ENCODE peak calls at places on chromosomes 5 and 9, in eight cellular contexts. I, C, W, U, V, R, A and Y are unnamed samples.

GRCh38 chr5:10913846-10914245 is 152.8 kb upstream of the DAP start:
- DNase-seq in I (no peak), C (no peak), W (peak), U (no peak), V (peak), R (no peak), A (no peak), Y (no peak)

GRCh38 chr5:151707566-151707965 is 20.9 kb upstream of the SPARC start:
- DNase-seq in I (no peak), C (no peak), W (no peak), U (no peak), V (no peak), R (no peak), A (no peak), Y (no peak)

GRCh38 chr5:17882760-17883488 is 248.7 kb downstream of the TAF11L14 start:
- DNase-seq in I (no peak), C (no peak), W (no peak), U (no peak), V (peak), R (no peak), A (no peak), Y (no peak)

GRCh38 chr9:133166392-133166791 is 2.7 kb upstream of the GBGT1 start:
- DNase-seq in I (no peak), C (no peak), W (no peak), U (no peak), V (no peak), R (no peak), A (peak), Y (peak)

GRCh38 chr5:173627860-173628392 is 11.5 kb upstream of the BOD1 start:
- DNase-seq in I (no peak), C (no peak), W (no peak), U (no peak), V (no peak), R (no peak), A (no peak), Y (no peak)

GRCh38 chr5:102832445-102832844 is 77.3 kb downstream of the PAM start:
- DNase-seq in I (no peak), C (no peak), W (no peak), U (no peak), V (no peak), R (no peak), A (no peak), Y (no peak)

GRCh38 chr9:98248737-98249474 is 6.5 kb downstream of the TBC1D2 start:
- DNase-seq in I (no peak), C (no peak), W (peak), U (peak), V (no peak), R (peak), A (peak), Y (no peak)

GRCh38 chr5:131763968-131764367 is 32.8 kb downstream of the FNIP1 start:
- DNase-seq in I (no peak), C (no peak), W (no peak), U (no peak), V (no peak), R (no peak), A (no peak), Y (no peak)

GRCh38 chr9:109912082-109912581 is 132.1 kb downstream of the PALM2AKAP2 start:
- DNase-seq in I (no peak), C (no peak), W (peak), U (no peak), V (no peak), R (no peak), A (no peak), Y (no peak)

GRCh38 chr5:16531063-16531667 is 65.6 kb upstream of the ZNF622 start:
- DNase-seq in I (no peak), C (no peak), W (no peak), U (no peak), V (no peak), R (no peak), A (no peak), Y (no peak)

GRCh38 chr5:31726952-31727351 is 88.0 kb downstream of the PDZD2 start:
- DNase-seq in I (no peak), C (no peak), W (no peak), U (no peak), V (no peak), R (no peak), A (no peak), Y (no peak)

GRCh38 chr9:78893758-78894157 is 596.8 kb downstream of the PSAT1 start:
- DNase-seq in I (no peak), C (no peak), W (no peak), U (no peak), V (no peak), R (no peak), A (no peak), Y (no peak)

GRCh38 chr5:140351609-140352334 is 5.4 kb upstream of the HBEGF start:
- DNase-seq in I (no peak), C (peak), W (no peak), U (peak), V (peak), R (no peak), A (no peak), Y (peak)

GRCh38 chr5:135210286-135211055 is 176.4 kb upstream of the PITX1 start:
- DNase-seq in I (no peak), C (no peak), W (no peak), U (peak), V (no peak), R (no peak), A (no peak), Y (no peak)

GRCh38 chr5:108548684-108549596 is 167.0 kb upstream of the FBXL17 start:
- DNase-seq in I (no peak), C (no peak), W (no peak), U (no peak), V (no peak), R (no peak), A (no peak), Y (no peak)

GRCh38 chr5:140875085-140876065 is at the start of gene PCDHA12:
- DNase-seq in I (no peak), C (no peak), W (no peak), U (no peak), V (peak), R (no peak), A (no peak), Y (no peak)

GRCh38 chr5:158770506-158770905 is 329.2 kb downstream of the EBF1 start:
- DNase-seq in I (no peak), C (no peak), W (no peak), U (no peak), V (peak), R (no peak), A (no peak), Y (no peak)

GRCh38 chr9:6715755-6716643 is 41.8 kb upstream of the KDM4C start:
- DNase-seq in I (peak), C (no peak), W (no peak), U (peak), V (no peak), R (no peak), A (peak), Y (no peak)

GRCh38 chr5:151101151-151101550 is 20.3 kb upstream of the TNIP1 start:
- DNase-seq in I (no peak), C (no peak), W (no peak), U (no peak), V (no peak), R (no peak), A (no peak), Y (no peak)

GRCh38 chr5:41878173-41878572 is 7.9 kb upstream of the OXCT1 start:
- DNase-seq in I (no peak), C (no peak), W (no peak), U (no peak), V (no peak), R (no peak), A (no peak), Y (no peak)

GRCh38 chr5:146667633-146668032 is 151.6 kb upstream of the GPR151 start:
- DNase-seq in I (no peak), C (no peak), W (no peak), U (no peak), V (no peak), R (no peak), A (no peak), Y (no peak)

GRCh38 chr5:174995827-174996226 is 271.4 kb downstream of the MSX2 start:
- DNase-seq in I (no peak), C (no peak), W (no peak), U (no peak), V (no peak), R (no peak), A (no peak), Y (no peak)

GRCh38 chr5:134139891-134140469 is 25.5 kb downstream of the TCF7 start:
- DNase-seq in I (no peak), C (no peak), W (no peak), U (no peak), V (no peak), R (no peak), A (peak), Y (no peak)

GRCh38 chr5:146463446-146463845 is 16.3 kb downstream of the TCERG1 start:
- DNase-seq in I (no peak), C (no peak), W (no peak), U (no peak), V (no peak), R (no peak), A (no peak), Y (no peak)

GRCh38 chr9:134189475-134190231 is 25.3 kb upstream of the RNU6ATAC start:
- DNase-seq in I (no peak), C (no peak), W (no peak), U (no peak), V (no peak), R (no peak), A (peak), Y (no peak)

GRCh38 chr9:99113418-99114048 is 8.6 kb downstream of the TGFBR1 start:
- DNase-seq in I (no peak), C (no peak), W (no peak), U (no peak), V (no peak), R (no peak), A (no peak), Y (no peak)

GRCh38 chr5:42390115-42390514 is 33.1 kb upstream of the GHR start:
- DNase-seq in I (no peak), C (no peak), W (no peak), U (no peak), V (no peak), R (no peak), A (no peak), Y (no peak)

GRCh38 chr5:32814620-32815019 is 103.5 kb downstream of the NPR3 start:
- DNase-seq in I (no peak), C (no peak), W (peak), U (no peak), V (no peak), R (no peak), A (no peak), Y (no peak)

GRCh38 chr5:165630211-165630866 is 2124.9 kb downstream of the MAT2B start:
- DNase-seq in I (no peak), C (peak), W (no peak), U (no peak), V (peak), R (no peak), A (no peak), Y (no peak)

GRCh38 chr9:127140181-127140580 is 17.7 kb upstream of the ANGPTL2 start:
- DNase-seq in I (no peak), C (no peak), W (no peak), U (no peak), V (no peak), R (no peak), A (peak), Y (no peak)

GRCh38 chr5:140480310-140481014 is 67.0 kb upstream of the EIF4EBP3 start:
- DNase-seq in I (no peak), C (no peak), W (peak), U (no peak), V (peak), R (no peak), A (no peak), Y (no peak)

GRCh38 chr5:33890147-33890546 is 1.6 kb downstream of the ADAMTS12 start:
- DNase-seq in I (no peak), C (no peak), W (no peak), U (no peak), V (no peak), R (no peak), A (no peak), Y (no peak)

GRCh38 chr9:91515074-91515687 is 91.5 kb upstream of the NFIL3 start:
- DNase-seq in I (no peak), C (no peak), W (no peak), U (no peak), V (peak), R (no peak), A (no peak), Y (no peak)

DNA sequence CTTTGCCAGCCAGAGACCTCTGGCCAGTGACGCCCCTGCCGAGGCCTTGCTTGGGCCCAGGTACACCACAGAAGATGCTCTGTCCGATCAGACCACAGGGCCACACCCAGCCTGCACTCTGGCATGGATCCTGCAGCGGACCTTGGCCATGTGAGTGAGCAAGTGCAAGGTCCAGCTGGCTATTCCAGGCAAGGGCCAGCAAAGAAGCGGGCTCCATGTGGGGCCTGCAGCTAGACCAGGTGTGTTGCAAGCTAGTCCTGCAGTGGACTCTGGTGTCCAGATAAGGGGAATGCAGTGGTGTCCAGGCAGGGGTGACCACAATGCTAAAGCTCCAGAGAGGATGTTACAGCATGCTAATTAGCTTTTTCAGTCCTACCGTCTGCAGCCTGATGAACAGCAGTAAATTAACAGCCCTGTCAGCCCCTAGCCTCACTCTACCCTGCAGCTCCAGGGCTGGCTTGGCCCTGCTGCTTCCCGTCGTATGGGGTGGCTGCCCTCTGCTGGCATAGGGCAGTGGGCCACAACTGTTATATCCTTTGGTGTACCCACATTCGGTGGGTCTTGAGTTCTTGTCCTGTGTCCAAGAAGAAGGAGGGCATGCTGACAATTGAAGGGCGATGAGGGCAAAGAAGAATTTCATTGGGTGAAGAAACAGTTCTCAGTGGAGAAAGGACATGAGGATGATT is 284.5 kb upstream of the POU5F2 start:
- DNase-seq in I (no peak), C (no peak), W (no peak), U (no peak), V (no peak), R (no peak), A (no peak), Y (no peak)
- TF ChIP-seq CTCF in I (no peak), C (no peak), W (no peak), U (no peak), V (no peak), R (no peak), A (no peak), Y (no peak)

DNA sequence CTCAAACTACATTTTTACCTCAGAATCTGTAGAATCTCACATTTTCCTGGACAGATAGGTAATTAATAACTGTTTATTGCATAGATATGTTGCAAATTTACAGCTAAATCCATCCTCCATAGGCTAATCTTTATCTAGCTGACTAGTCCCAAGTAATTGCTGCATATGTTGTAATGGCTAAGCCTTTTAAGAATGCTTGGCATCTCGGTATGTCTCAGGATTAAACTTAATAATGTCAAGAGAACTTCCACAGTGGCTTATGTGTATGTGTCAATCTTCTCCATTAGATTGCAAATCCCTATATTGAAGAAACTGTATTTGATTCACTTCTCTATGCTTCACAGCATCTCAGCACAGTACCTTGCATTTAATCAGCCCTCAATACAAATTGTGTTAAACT is 131.9 kb downstream of the PRDM9 start:
- DNase-seq in I (no peak), C (no peak), W (no peak), U (no peak), V (no peak), R (no peak), A (no peak), Y (no peak)
- TF ChIP-seq CTCF in I (no peak), C (no peak), W (no peak), U (no peak), V (no peak), R (no peak), A (no peak), Y (no peak)

DNA sequence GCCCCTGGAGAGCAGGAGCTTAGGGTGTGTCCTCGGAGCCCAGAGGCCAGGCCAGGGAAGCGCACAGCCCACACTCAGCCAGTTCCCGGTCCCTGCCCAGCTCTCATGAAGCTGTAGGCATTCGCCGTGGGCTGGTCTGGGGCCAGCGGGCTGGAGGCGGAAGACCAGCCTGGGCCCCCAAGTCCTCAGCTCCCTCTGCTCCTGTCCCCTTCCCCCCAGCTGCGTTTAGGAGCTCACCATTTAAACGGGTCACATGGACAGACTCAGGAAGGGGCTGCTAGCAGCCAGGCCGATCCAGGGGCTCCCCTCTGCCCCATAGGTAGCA is 17.4 kb downstream of the DNLZ start:
- DNase-seq in I (no peak), C (no peak), W (no peak), U (no peak), V (no peak), R (no peak), A (no peak), Y (no peak)
- TF ChIP-seq CTCF in I (no peak), C (no peak), W (no peak), U (no peak), V (no peak), R (no peak), A (no peak), Y (no peak)

GRCh38 chr9:81097167-81097566 is 592.2 kb downstream of the TLE1 start:
- DNase-seq in I (no peak), C (no peak), W (no peak), U (no peak), V (no peak), R (no peak), A (no peak), Y (no peak)
- TF ChIP-seq CTCF in I (no peak), C (no peak), W (no peak), U (no peak), V (no peak), R (no peak), A (no peak), Y (no peak)

DNA sequence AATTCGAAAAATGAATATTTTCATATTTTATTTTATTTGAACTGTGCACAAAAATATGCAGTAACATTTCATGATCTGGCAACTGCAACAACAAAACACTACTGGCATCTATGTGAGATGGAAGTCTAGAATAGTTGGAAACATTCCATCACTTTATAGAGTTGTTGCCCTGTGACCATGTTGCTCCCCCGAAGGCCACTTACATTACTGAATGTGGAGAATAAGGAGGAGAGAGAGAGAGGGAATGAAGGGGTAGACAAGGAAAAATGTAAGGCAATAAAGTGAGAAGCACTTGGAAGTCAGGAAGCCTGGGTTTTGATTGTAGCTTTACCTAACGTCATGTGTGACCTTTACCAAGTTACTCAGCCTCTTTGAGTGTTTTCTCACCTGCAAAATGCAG is 437.2 kb upstream of the EDIL3 start:
- DNase-seq in I (no peak), C (no peak), W (no peak), U (no peak), V (no peak), R (no peak), A (no peak), Y (no peak)
- TF ChIP-seq CTCF in I (no peak), C (no peak), W (no peak), U (no peak), V (no peak), R (no peak), A (no peak), Y (no peak)

GRCh38 chr5:3177338-3177737 is 418.3 kb upstream of the IRX1 start:
- DNase-seq in I (no peak), C (no peak), W (no peak), U (no peak), V (no peak), R (no peak), A (no peak), Y (no peak)

GRCh38 chr5:3182477-3182876 is 413.2 kb upstream of the IRX1 start:
- DNase-seq in I (no peak), C (no peak), W (no peak), U (no peak), V (no peak), R (no peak), A (no peak), Y (no peak)

GRCh38 chr5:3181641-3182040 is 414.0 kb upstream of the IRX1 start:
- DNase-seq in I (no peak), C (no peak), W (no peak), U (no peak), V (no peak), R (no peak), A (no peak), Y (no peak)

GRCh38 chr5:3180610-3181009 is 415.0 kb upstream of the IRX1 start:
- DNase-seq in I (no peak), C (no peak), W (no peak), U (no peak), V (no peak), R (no peak), A (no peak), Y (no peak)

DNA sequence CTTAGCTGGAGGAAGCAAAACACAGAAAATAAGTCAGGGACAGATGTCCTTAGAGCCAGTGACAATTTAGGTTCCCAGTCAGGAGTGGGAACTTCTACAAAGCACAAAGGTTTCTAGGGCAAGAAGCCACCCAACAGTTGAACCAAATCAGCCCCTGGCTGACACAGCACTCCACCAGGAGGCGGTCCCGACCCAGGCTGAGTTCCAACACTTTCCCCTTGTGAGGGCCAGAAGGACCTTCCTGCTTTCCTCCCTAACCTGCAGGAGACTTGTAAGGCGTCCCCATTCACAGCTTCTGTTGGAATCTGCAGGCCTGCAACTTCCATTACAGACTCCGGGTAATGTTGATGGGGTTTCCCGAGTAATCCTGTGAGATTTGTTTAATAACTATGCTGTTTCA is 416.4 kb upstream of the IRX1 start:
- DNase-seq in I (no peak), C (no peak), W (no peak), U (no peak), V (no peak), R (no peak), A (no peak), Y (no peak)
- TF ChIP-seq CTCF in I (no peak), C (no peak), W (no peak), U (no peak), V (no peak), R (no peak), A (no peak), Y (no peak)